ENCODE peak calls at places on chromosomes 1 and 21, in nine cellular contexts. One of them, this sample, is unnamed.

GRCh38 chr1:229941785-229942184 is 125.3 kb upstream of the GALNT2 start:
- DNase-seq in stimulated activated CD4-positive, alpha-beta T cell treated with anti-CD3 and anti-CD28 coated beads, Interleukin-4, amount 100 ng/mL, for 24 hours: no peak
- DNase-seq in 8988T: no peak
- DNase-seq in Calu3: no peak
- DNase-seq in activated T-helper 9 cell treated with anti-CD3 and anti-CD28 coated beads, Interleukin-2, amount 50 U/mL, for 16 hours: no peak
- DNase-seq in NCI-H1694 treated with DMSO at 0.1 percent for 48 hours: no peak
- DNase-seq in activated effector memory CD4-positive, alpha-beta T cell treated with anti-CD3 and anti-CD28 coated beads, Interleukin-2, amount 50 U/mL, for 16 hours: no peak
- DNase-seq in NCI-H1092 treated with DMSO at 0.1 percent for 48 hours: peak
- DNase-seq in HTR-8/SVneo: no peak
- DNase-seq in this sample: no peak

GRCh38 chr1:180603223-180603849 is 28.5 kb upstream of the XPR1 start:
- DNase-seq in activated T-helper 9 cell treated with anti-CD3 and anti-CD28 coated beads, Interleukin-2, amount 50 U/mL, for 16 hours: no peak
- DNase-seq in NCI-H1694 treated with DMSO at 0.1 percent for 48 hours: no peak
- DNase-seq in NCI-H1092 treated with DMSO at 0.1 percent for 48 hours: no peak
- DNase-seq in HTR-8/SVneo: no peak
- DNase-seq in activated effector memory CD4-positive, alpha-beta T cell treated with anti-CD3 and anti-CD28 coated beads, Interleukin-2, amount 50 U/mL, for 16 hours: no peak
- DNase-seq in stimulated activated CD4-positive, alpha-beta T cell treated with anti-CD3 and anti-CD28 coated beads, Interleukin-4, amount 100 ng/mL, for 24 hours: no peak
- DNase-seq in Calu3: no peak
- DNase-seq in 8988T: no peak
- DNase-seq in this sample: no peak

GRCh38 chr1:173532237-173532636 is 55.1 kb downstream of the PRDX6 start:
- DNase-seq in NCI-H1694 treated with DMSO at 0.1 percent for 48 hours: no peak
- DNase-seq in activated effector memory CD4-positive, alpha-beta T cell treated with anti-CD3 and anti-CD28 coated beads, Interleukin-2, amount 50 U/mL, for 16 hours: no peak
- DNase-seq in NCI-H1092 treated with DMSO at 0.1 percent for 48 hours: no peak
- DNase-seq in activated T-helper 9 cell treated with anti-CD3 and anti-CD28 coated beads, Interleukin-2, amount 50 U/mL, for 16 hours: no peak
- DNase-seq in stimulated activated CD4-positive, alpha-beta T cell treated with anti-CD3 and anti-CD28 coated beads, Interleukin-4, amount 100 ng/mL, for 24 hours: no peak
- DNase-seq in HTR-8/SVneo: no peak
- DNase-seq in 8988T: no peak
- DNase-seq in Calu3: no peak
- DNase-seq in this sample: no peak

GRCh38 chr1:87399264-87399663 is 70.6 kb downstream of the LMO4 start:
- DNase-seq in NCI-H1694 treated with DMSO at 0.1 percent for 48 hours: no peak
- DNase-seq in activated T-helper 9 cell treated with anti-CD3 and anti-CD28 coated beads, Interleukin-2, amount 50 U/mL, for 16 hours: no peak
- DNase-seq in NCI-H1092 treated with DMSO at 0.1 percent for 48 hours: peak
- DNase-seq in Calu3: peak
- DNase-seq in 8988T: no peak
- DNase-seq in HTR-8/SVneo: no peak
- DNase-seq in activated effector memory CD4-positive, alpha-beta T cell treated with anti-CD3 and anti-CD28 coated beads, Interleukin-2, amount 50 U/mL, for 16 hours: no peak
- DNase-seq in stimulated activated CD4-positive, alpha-beta T cell treated with anti-CD3 and anti-CD28 coated beads, Interleukin-4, amount 100 ng/mL, for 24 hours: no peak
- DNase-seq in this sample: no peak

GRCh38 chr21:39300587-39300986 is 12.8 kb downstream of the BRWD1 start:
- DNase-seq in HTR-8/SVneo: no peak
- DNase-seq in activated T-helper 9 cell treated with anti-CD3 and anti-CD28 coated beads, Interleukin-2, amount 50 U/mL, for 16 hours: no peak
- DNase-seq in 8988T: no peak
- DNase-seq in Calu3: no peak
- DNase-seq in NCI-H1694 treated with DMSO at 0.1 percent for 48 hours: no peak
- DNase-seq in NCI-H1092 treated with DMSO at 0.1 percent for 48 hours: no peak
- DNase-seq in activated effector memory CD4-positive, alpha-beta T cell treated with anti-CD3 and anti-CD28 coated beads, Interleukin-2, amount 50 U/mL, for 16 hours: no peak
- DNase-seq in stimulated activated CD4-positive, alpha-beta T cell treated with anti-CD3 and anti-CD28 coated beads, Interleukin-4, amount 100 ng/mL, for 24 hours: no peak
- DNase-seq in this sample: no peak

GRCh38 chr1:1001057-1001630 is 1.2 kb upstream of the HES4 start:
- DNase-seq in NCI-H1694 treated with DMSO at 0.1 percent for 48 hours: no peak
- DNase-seq in NCI-H1092 treated with DMSO at 0.1 percent for 48 hours: no peak
- DNase-seq in activated T-helper 9 cell treated with anti-CD3 and anti-CD28 coated beads, Interleukin-2, amount 50 U/mL, for 16 hours: no peak
- DNase-seq in activated effector memory CD4-positive, alpha-beta T cell treated with anti-CD3 and anti-CD28 coated beads, Interleukin-2, amount 50 U/mL, for 16 hours: no peak
- DNase-seq in HTR-8/SVneo: no peak
- DNase-seq in Calu3: no peak
- DNase-seq in stimulated activated CD4-positive, alpha-beta T cell treated with anti-CD3 and anti-CD28 coated beads, Interleukin-4, amount 100 ng/mL, for 24 hours: no peak
- DNase-seq in 8988T: no peak
- DNase-seq in this sample: no peak

GRCh38 chr1:53557830-53558784 is 98.9 kb downstream of the DMRTB1 start:
- DNase-seq in activated effector memory CD4-positive, alpha-beta T cell treated with anti-CD3 and anti-CD28 coated beads, Interleukin-2, amount 50 U/mL, for 16 hours: peak
- DNase-seq in stimulated activated CD4-positive, alpha-beta T cell treated with anti-CD3 and anti-CD28 coated beads, Interleukin-4, amount 100 ng/mL, for 24 hours: no peak
- DNase-seq in activated T-helper 9 cell treated with anti-CD3 and anti-CD28 coated beads, Interleukin-2, amount 50 U/mL, for 16 hours: no peak
- DNase-seq in NCI-H1694 treated with DMSO at 0.1 percent for 48 hours: no peak
- DNase-seq in 8988T: no peak
- DNase-seq in Calu3: no peak
- DNase-seq in HTR-8/SVneo: no peak
- DNase-seq in NCI-H1092 treated with DMSO at 0.1 percent for 48 hours: no peak
- DNase-seq in this sample: no peak

GRCh38 chr1:96721053-96721381 is 567 bp upstream of the PTBP2 start:
- DNase-seq in activated T-helper 9 cell treated with anti-CD3 and anti-CD28 coated beads, Interleukin-2, amount 50 U/mL, for 16 hours: no peak
- DNase-seq in NCI-H1092 treated with DMSO at 0.1 percent for 48 hours: no peak
- DNase-seq in Calu3: no peak
- DNase-seq in activated effector memory CD4-positive, alpha-beta T cell treated with anti-CD3 and anti-CD28 coated beads, Interleukin-2, amount 50 U/mL, for 16 hours: no peak
- DNase-seq in stimulated activated CD4-positive, alpha-beta T cell treated with anti-CD3 and anti-CD28 coated beads, Interleukin-4, amount 100 ng/mL, for 24 hours: no peak
- DNase-seq in 8988T: no peak
- DNase-seq in HTR-8/SVneo: no peak
- DNase-seq in NCI-H1694 treated with DMSO at 0.1 percent for 48 hours: no peak
- DNase-seq in this sample: no peak

GRCh38 chr1:221093903-221094865 is 214.9 kb downstream of the HLX start:
- DNase-seq in activated effector memory CD4-positive, alpha-beta T cell treated with anti-CD3 and anti-CD28 coated beads, Interleukin-2, amount 50 U/mL, for 16 hours: no peak
- DNase-seq in HTR-8/SVneo: peak
- DNase-seq in activated T-helper 9 cell treated with anti-CD3 and anti-CD28 coated beads, Interleukin-2, amount 50 U/mL, for 16 hours: no peak
- DNase-seq in Calu3: no peak
- DNase-seq in NCI-H1092 treated with DMSO at 0.1 percent for 48 hours: no peak
- DNase-seq in stimulated activated CD4-positive, alpha-beta T cell treated with anti-CD3 and anti-CD28 coated beads, Interleukin-4, amount 100 ng/mL, for 24 hours: no peak
- DNase-seq in 8988T: no peak
- DNase-seq in NCI-H1694 treated with DMSO at 0.1 percent for 48 hours: no peak
- DNase-seq in this sample: no peak

GRCh38 chr1:29849038-29849750 is 612.9 kb downstream of the PTPRU start:
- DNase-seq in activated T-helper 9 cell treated with anti-CD3 and anti-CD28 coated beads, Interleukin-2, amount 50 U/mL, for 16 hours: no peak
- DNase-seq in Calu3: peak
- DNase-seq in NCI-H1694 treated with DMSO at 0.1 percent for 48 hours: no peak
- DNase-seq in stimulated activated CD4-positive, alpha-beta T cell treated with anti-CD3 and anti-CD28 coated beads, Interleukin-4, amount 100 ng/mL, for 24 hours: peak
- DNase-seq in activated effector memory CD4-positive, alpha-beta T cell treated with anti-CD3 and anti-CD28 coated beads, Interleukin-2, amount 50 U/mL, for 16 hours: peak
- DNase-seq in 8988T: no peak
- DNase-seq in NCI-H1092 treated with DMSO at 0.1 percent for 48 hours: peak
- DNase-seq in HTR-8/SVneo: peak
- DNase-seq in this sample: peak

GRCh38 chr1:161206411-161207140 is 4.4 kb downstream of the NDUFS2 start:
- DNase-seq in NCI-H1694 treated with DMSO at 0.1 percent for 48 hours: no peak
- DNase-seq in activated effector memory CD4-positive, alpha-beta T cell treated with anti-CD3 and anti-CD28 coated beads, Interleukin-2, amount 50 U/mL, for 16 hours: no peak
- DNase-seq in stimulated activated CD4-positive, alpha-beta T cell treated with anti-CD3 and anti-CD28 coated beads, Interleukin-4, amount 100 ng/mL, for 24 hours: no peak
- DNase-seq in Calu3: no peak
- DNase-seq in HTR-8/SVneo: no peak
- DNase-seq in 8988T: no peak
- DNase-seq in activated T-helper 9 cell treated with anti-CD3 and anti-CD28 coated beads, Interleukin-2, amount 50 U/mL, for 16 hours: no peak
- DNase-seq in NCI-H1092 treated with DMSO at 0.1 percent for 48 hours: no peak
- DNase-seq in this sample: no peak

GRCh38 chr1:27724961-27725373 is 794 bp upstream of the FAM76A start:
- DNase-seq in activated T-helper 9 cell treated with anti-CD3 and anti-CD28 coated beads, Interleukin-2, amount 50 U/mL, for 16 hours: no peak
- DNase-seq in stimulated activated CD4-positive, alpha-beta T cell treated with anti-CD3 and anti-CD28 coated beads, Interleukin-4, amount 100 ng/mL, for 24 hours: no peak
- DNase-seq in HTR-8/SVneo: no peak
- DNase-seq in activated effector memory CD4-positive, alpha-beta T cell treated with anti-CD3 and anti-CD28 coated beads, Interleukin-2, amount 50 U/mL, for 16 hours: peak
- DNase-seq in NCI-H1092 treated with DMSO at 0.1 percent for 48 hours: peak
- DNase-seq in NCI-H1694 treated with DMSO at 0.1 percent for 48 hours: no peak
- DNase-seq in Calu3: peak
- DNase-seq in 8988T: no peak
- DNase-seq in this sample: peak

GRCh38 chr1:232904131-232904530 is 46.3 kb upstream of the NTPCR start:
- DNase-seq in HTR-8/SVneo: no peak
- DNase-seq in stimulated activated CD4-positive, alpha-beta T cell treated with anti-CD3 and anti-CD28 coated beads, Interleukin-4, amount 100 ng/mL, for 24 hours: no peak
- DNase-seq in Calu3: no peak
- DNase-seq in activated T-helper 9 cell treated with anti-CD3 and anti-CD28 coated beads, Interleukin-2, amount 50 U/mL, for 16 hours: no peak
- DNase-seq in activated effector memory CD4-positive, alpha-beta T cell treated with anti-CD3 and anti-CD28 coated beads, Interleukin-2, amount 50 U/mL, for 16 hours: no peak
- DNase-seq in 8988T: no peak
- DNase-seq in NCI-H1694 treated with DMSO at 0.1 percent for 48 hours: no peak
- DNase-seq in NCI-H1092 treated with DMSO at 0.1 percent for 48 hours: no peak
- DNase-seq in this sample: no peak

GRCh38 chr1:88983791-88984552 is 8.5 kb downstream of the KYAT3 start:
- DNase-seq in activated effector memory CD4-positive, alpha-beta T cell treated with anti-CD3 and anti-CD28 coated beads, Interleukin-2, amount 50 U/mL, for 16 hours: peak
- DNase-seq in Calu3: no peak
- DNase-seq in 8988T: peak
- DNase-seq in stimulated activated CD4-positive, alpha-beta T cell treated with anti-CD3 and anti-CD28 coated beads, Interleukin-4, amount 100 ng/mL, for 24 hours: no peak
- DNase-seq in HTR-8/SVneo: peak
- DNase-seq in NCI-H1092 treated with DMSO at 0.1 percent for 48 hours: peak
- DNase-seq in NCI-H1694 treated with DMSO at 0.1 percent for 48 hours: no peak
- DNase-seq in activated T-helper 9 cell treated with anti-CD3 and anti-CD28 coated beads, Interleukin-2, amount 50 U/mL, for 16 hours: no peak
- DNase-seq in this sample: peak

GRCh38 chr21:18832950-18833349 is 429.4 kb upstream of the TMPRSS15 start:
- DNase-seq in NCI-H1092 treated with DMSO at 0.1 percent for 48 hours: no peak
- DNase-seq in activated T-helper 9 cell treated with anti-CD3 and anti-CD28 coated beads, Interleukin-2, amount 50 U/mL, for 16 hours: no peak
- DNase-seq in Calu3: peak
- DNase-seq in NCI-H1694 treated with DMSO at 0.1 percent for 48 hours: no peak
- DNase-seq in HTR-8/SVneo: peak
- DNase-seq in 8988T: no peak
- DNase-seq in stimulated activated CD4-positive, alpha-beta T cell treated with anti-CD3 and anti-CD28 coated beads, Interleukin-4, amount 100 ng/mL, for 24 hours: no peak
- DNase-seq in activated effector memory CD4-positive, alpha-beta T cell treated with anti-CD3 and anti-CD28 coated beads, Interleukin-2, amount 50 U/mL, for 16 hours: no peak
- DNase-seq in this sample: no peak

GRCh38 chr21:33339938-33340337 is 15.2 kb downstream of the IFNAR1 start:
- DNase-seq in NCI-H1092 treated with DMSO at 0.1 percent for 48 hours: no peak
- DNase-seq in HTR-8/SVneo: no peak
- DNase-seq in NCI-H1694 treated with DMSO at 0.1 percent for 48 hours: no peak
- DNase-seq in 8988T: no peak
- DNase-seq in stimulated activated CD4-positive, alpha-beta T cell treated with anti-CD3 and anti-CD28 coated beads, Interleukin-4, amount 100 ng/mL, for 24 hours: no peak
- DNase-seq in activated T-helper 9 cell treated with anti-CD3 and anti-CD28 coated beads, Interleukin-2, amount 50 U/mL, for 16 hours: no peak
- DNase-seq in Calu3: no peak
- DNase-seq in activated effector memory CD4-positive, alpha-beta T cell treated with anti-CD3 and anti-CD28 coated beads, Interleukin-2, amount 50 U/mL, for 16 hours: no peak
- DNase-seq in this sample: no peak

GRCh38 chr1:100387209-100387608 is 34.9 kb downstream of the CDC14A start:
- DNase-seq in activated effector memory CD4-positive, alpha-beta T cell treated with anti-CD3 and anti-CD28 coated beads, Interleukin-2, amount 50 U/mL, for 16 hours: no peak
- DNase-seq in 8988T: no peak
- DNase-seq in activated T-helper 9 cell treated with anti-CD3 and anti-CD28 coated beads, Interleukin-2, amount 50 U/mL, for 16 hours: no peak
- DNase-seq in Calu3: no peak
- DNase-seq in HTR-8/SVneo: no peak
- DNase-seq in NCI-H1092 treated with DMSO at 0.1 percent for 48 hours: no peak
- DNase-seq in stimulated activated CD4-positive, alpha-beta T cell treated with anti-CD3 and anti-CD28 coated beads, Interleukin-4, amount 100 ng/mL, for 24 hours: no peak
- DNase-seq in NCI-H1694 treated with DMSO at 0.1 percent for 48 hours: no peak
- DNase-seq in this sample: no peak

GRCh38 chr1:24421502-24421901 is 5.9 kb downstream of the NIPAL3 start:
- DNase-seq in activated effector memory CD4-positive, alpha-beta T cell treated with anti-CD3 and anti-CD28 coated beads, Interleukin-2, amount 50 U/mL, for 16 hours: no peak
- DNase-seq in 8988T: no peak
- DNase-seq in stimulated activated CD4-positive, alpha-beta T cell treated with anti-CD3 and anti-CD28 coated beads, Interleukin-4, amount 100 ng/mL, for 24 hours: no peak
- DNase-seq in HTR-8/SVneo: no peak
- DNase-seq in NCI-H1694 treated with DMSO at 0.1 percent for 48 hours: no peak
- DNase-seq in NCI-H1092 treated with DMSO at 0.1 percent for 48 hours: no peak
- DNase-seq in activated T-helper 9 cell treated with anti-CD3 and anti-CD28 coated beads, Interleukin-2, amount 50 U/mL, for 16 hours: no peak
- DNase-seq in Calu3: no peak
- DNase-seq in this sample: peak

GRCh38 chr1:110482662-110483307 is 31.8 kb downstream of the PROK1 start:
- DNase-seq in activated T-helper 9 cell treated with anti-CD3 and anti-CD28 coated beads, Interleukin-2, amount 50 U/mL, for 16 hours: no peak
- DNase-seq in Calu3: no peak
- DNase-seq in HTR-8/SVneo: no peak
- DNase-seq in 8988T: no peak
- DNase-seq in NCI-H1092 treated with DMSO at 0.1 percent for 48 hours: no peak
- DNase-seq in activated effector memory CD4-positive, alpha-beta T cell treated with anti-CD3 and anti-CD28 coated beads, Interleukin-2, amount 50 U/mL, for 16 hours: no peak
- DNase-seq in NCI-H1694 treated with DMSO at 0.1 percent for 48 hours: no peak
- DNase-seq in stimulated activated CD4-positive, alpha-beta T cell treated with anti-CD3 and anti-CD28 coated beads, Interleukin-4, amount 100 ng/mL, for 24 hours: no peak
- DNase-seq in this sample: no peak

GRCh38 chr1:179599623-179600249 is 8.1 kb downstream of the TDRD5 start:
- DNase-seq in activated T-helper 9 cell treated with anti-CD3 and anti-CD28 coated beads, Interleukin-2, amount 50 U/mL, for 16 hours: no peak
- DNase-seq in stimulated activated CD4-positive, alpha-beta T cell treated with anti-CD3 and anti-CD28 coated beads, Interleukin-4, amount 100 ng/mL, for 24 hours: no peak
- DNase-seq in 8988T: no peak
- DNase-seq in activated effector memory CD4-positive, alpha-beta T cell treated with anti-CD3 and anti-CD28 coated beads, Interleukin-2, amount 50 U/mL, for 16 hours: no peak
- DNase-seq in HTR-8/SVneo: no peak
- DNase-seq in Calu3: peak
- DNase-seq in NCI-H1092 treated with DMSO at 0.1 percent for 48 hours: peak
- DNase-seq in NCI-H1694 treated with DMSO at 0.1 percent for 48 hours: peak
- DNase-seq in this sample: peak

GRCh38 chr1:194935864-194936263 is 1672.4 kb downstream of the KCNT2 start:
- DNase-seq in activated T-helper 9 cell treated with anti-CD3 and anti-CD28 coated beads, Interleukin-2, amount 50 U/mL, for 16 hours: no peak
- DNase-seq in stimulated activated CD4-positive, alpha-beta T cell treated with anti-CD3 and anti-CD28 coated beads, Interleukin-4, amount 100 ng/mL, for 24 hours: no peak
- DNase-seq in 8988T: no peak
- DNase-seq in HTR-8/SVneo: no peak
- DNase-seq in activated effector memory CD4-positive, alpha-beta T cell treated with anti-CD3 and anti-CD28 coated beads, Interleukin-2, amount 50 U/mL, for 16 hours: no peak
- DNase-seq in NCI-H1092 treated with DMSO at 0.1 percent for 48 hours: no peak
- DNase-seq in Calu3: no peak
- DNase-seq in NCI-H1694 treated with DMSO at 0.1 percent for 48 hours: no peak
- DNase-seq in this sample: no peak

GRCh38 chr1:117171900-117172501 is 38.7 kb downstream of the VTCN1 start:
- DNase-seq in activated T-helper 9 cell treated with anti-CD3 and anti-CD28 coated beads, Interleukin-2, amount 50 U/mL, for 16 hours: no peak
- DNase-seq in stimulated activated CD4-positive, alpha-beta T cell treated with anti-CD3 and anti-CD28 coated beads, Interleukin-4, amount 100 ng/mL, for 24 hours: no peak
- DNase-seq in NCI-H1694 treated with DMSO at 0.1 percent for 48 hours: peak
- DNase-seq in HTR-8/SVneo: no peak
- DNase-seq in 8988T: no peak
- DNase-seq in activated effector memory CD4-positive, alpha-beta T cell treated with anti-CD3 and anti-CD28 coated beads, Interleukin-2, amount 50 U/mL, for 16 hours: no peak
- DNase-seq in Calu3: peak
- DNase-seq in NCI-H1092 treated with DMSO at 0.1 percent for 48 hours: no peak
- DNase-seq in this sample: no peak

GRCh38 chr1:185373813-185374524 is 56.9 kb upstream of the IVNS1ABP start:
- DNase-seq in NCI-H1092 treated with DMSO at 0.1 percent for 48 hours: no peak
- DNase-seq in HTR-8/SVneo: peak
- DNase-seq in 8988T: peak
- DNase-seq in Calu3: no peak
- DNase-seq in activated T-helper 9 cell treated with anti-CD3 and anti-CD28 coated beads, Interleukin-2, amount 50 U/mL, for 16 hours: no peak
- DNase-seq in activated effector memory CD4-positive, alpha-beta T cell treated with anti-CD3 and anti-CD28 coated beads, Interleukin-2, amount 50 U/mL, for 16 hours: no peak
- DNase-seq in stimulated activated CD4-positive, alpha-beta T cell treated with anti-CD3 and anti-CD28 coated beads, Interleukin-4, amount 100 ng/mL, for 24 hours: no peak
- DNase-seq in NCI-H1694 treated with DMSO at 0.1 percent for 48 hours: no peak
- DNase-seq in this sample: no peak

GRCh38 chr1:3066250-3066711 is 2.7 kb upstream of the PRDM16 start:
- DNase-seq in NCI-H1694 treated with DMSO at 0.1 percent for 48 hours: no peak
- DNase-seq in NCI-H1092 treated with DMSO at 0.1 percent for 48 hours: no peak
- DNase-seq in 8988T: no peak
- DNase-seq in Calu3: no peak
- DNase-seq in HTR-8/SVneo: no peak
- DNase-seq in activated effector memory CD4-positive, alpha-beta T cell treated with anti-CD3 and anti-CD28 coated beads, Interleukin-2, amount 50 U/mL, for 16 hours: peak
- DNase-seq in activated T-helper 9 cell treated with anti-CD3 and anti-CD28 coated beads, Interleukin-2, amount 50 U/mL, for 16 hours: no peak
- DNase-seq in stimulated activated CD4-positive, alpha-beta T cell treated with anti-CD3 and anti-CD28 coated beads, Interleukin-4, amount 100 ng/mL, for 24 hours: no peak
- DNase-seq in this sample: peak

GRCh38 chr1:115748396-115749130 is 20.0 kb downstream of the CASQ2 start:
- DNase-seq in stimulated activated CD4-positive, alpha-beta T cell treated with anti-CD3 and anti-CD28 coated beads, Interleukin-4, amount 100 ng/mL, for 24 hours: no peak
- DNase-seq in NCI-H1092 treated with DMSO at 0.1 percent for 48 hours: no peak
- DNase-seq in Calu3: no peak
- DNase-seq in activated effector memory CD4-positive, alpha-beta T cell treated with anti-CD3 and anti-CD28 coated beads, Interleukin-2, amount 50 U/mL, for 16 hours: no peak
- DNase-seq in activated T-helper 9 cell treated with anti-CD3 and anti-CD28 coated beads, Interleukin-2, amount 50 U/mL, for 16 hours: no peak
- DNase-seq in HTR-8/SVneo: no peak
- DNase-seq in NCI-H1694 treated with DMSO at 0.1 percent for 48 hours: no peak
- DNase-seq in 8988T: no peak
- DNase-seq in this sample: no peak

GRCh38 chr1:88777604-88778149 is 93.6 kb downstream of the PKN2 start:
- DNase-seq in Calu3: no peak
- DNase-seq in activated effector memory CD4-positive, alpha-beta T cell treated with anti-CD3 and anti-CD28 coated beads, Interleukin-2, amount 50 U/mL, for 16 hours: no peak
- DNase-seq in HTR-8/SVneo: no peak
- DNase-seq in 8988T: no peak
- DNase-seq in NCI-H1092 treated with DMSO at 0.1 percent for 48 hours: no peak
- DNase-seq in stimulated activated CD4-positive, alpha-beta T cell treated with anti-CD3 and anti-CD28 coated beads, Interleukin-4, amount 100 ng/mL, for 24 hours: no peak
- DNase-seq in activated T-helper 9 cell treated with anti-CD3 and anti-CD28 coated beads, Interleukin-2, amount 50 U/mL, for 16 hours: no peak
- DNase-seq in NCI-H1694 treated with DMSO at 0.1 percent for 48 hours: no peak
- DNase-seq in this sample: no peak

GRCh38 chr1:22930235-22930912 is 42.3 kb downstream of the LACTBL1 start:
- DNase-seq in HTR-8/SVneo: peak
- DNase-seq in 8988T: peak
- DNase-seq in Calu3: peak
- DNase-seq in stimulated activated CD4-positive, alpha-beta T cell treated with anti-CD3 and anti-CD28 coated beads, Interleukin-4, amount 100 ng/mL, for 24 hours: peak
- DNase-seq in NCI-H1694 treated with DMSO at 0.1 percent for 48 hours: peak
- DNase-seq in NCI-H1092 treated with DMSO at 0.1 percent for 48 hours: peak
- DNase-seq in activated effector memory CD4-positive, alpha-beta T cell treated with anti-CD3 and anti-CD28 coated beads, Interleukin-2, amount 50 U/mL, for 16 hours: peak
- DNase-seq in activated T-helper 9 cell treated with anti-CD3 and anti-CD28 coated beads, Interleukin-2, amount 50 U/mL, for 16 hours: no peak
- DNase-seq in this sample: peak

GRCh38 chr21:36487641-36488307 is 7.9 kb upstream of the CLDN14 start:
- DNase-seq in Calu3: no peak
- DNase-seq in NCI-H1694 treated with DMSO at 0.1 percent for 48 hours: no peak
- DNase-seq in activated T-helper 9 cell treated with anti-CD3 and anti-CD28 coated beads, Interleukin-2, amount 50 U/mL, for 16 hours: no peak
- DNase-seq in activated effector memory CD4-positive, alpha-beta T cell treated with anti-CD3 and anti-CD28 coated beads, Interleukin-2, amount 50 U/mL, for 16 hours: peak
- DNase-seq in NCI-H1092 treated with DMSO at 0.1 percent for 48 hours: no peak
- DNase-seq in HTR-8/SVneo: no peak
- DNase-seq in 8988T: no peak
- DNase-seq in stimulated activated CD4-positive, alpha-beta T cell treated with anti-CD3 and anti-CD28 coated beads, Interleukin-4, amount 100 ng/mL, for 24 hours: no peak
- DNase-seq in this sample: no peak

GRCh38 chr1:44723064-44723463 is 7.9 kb downstream of the RNU5D-1 start:
- DNase-seq in activated effector memory CD4-positive, alpha-beta T cell treated with anti-CD3 and anti-CD28 coated beads, Interleukin-2, amount 50 U/mL, for 16 hours: peak
- DNase-seq in NCI-H1092 treated with DMSO at 0.1 percent for 48 hours: no peak
- DNase-seq in activated T-helper 9 cell treated with anti-CD3 and anti-CD28 coated beads, Interleukin-2, amount 50 U/mL, for 16 hours: no peak
- DNase-seq in NCI-H1694 treated with DMSO at 0.1 percent for 48 hours: no peak
- DNase-seq in HTR-8/SVneo: no peak
- DNase-seq in 8988T: no peak
- DNase-seq in Calu3: no peak
- DNase-seq in stimulated activated CD4-positive, alpha-beta T cell treated with anti-CD3 and anti-CD28 coated beads, Interleukin-4, amount 100 ng/mL, for 24 hours: peak
- DNase-seq in this sample: no peak

GRCh38 chr1:184650177-184650866 is 104.3 kb downstream of the EDEM3 start:
- DNase-seq in NCI-H1092 treated with DMSO at 0.1 percent for 48 hours: no peak
- DNase-seq in HTR-8/SVneo: no peak
- DNase-seq in activated effector memory CD4-positive, alpha-beta T cell treated with anti-CD3 and anti-CD28 coated beads, Interleukin-2, amount 50 U/mL, for 16 hours: no peak
- DNase-seq in Calu3: no peak
- DNase-seq in NCI-H1694 treated with DMSO at 0.1 percent for 48 hours: no peak
- DNase-seq in stimulated activated CD4-positive, alpha-beta T cell treated with anti-CD3 and anti-CD28 coated beads, Interleukin-4, amount 100 ng/mL, for 24 hours: no peak
- DNase-seq in 8988T: no peak
- DNase-seq in activated T-helper 9 cell treated with anti-CD3 and anti-CD28 coated beads, Interleukin-2, amount 50 U/mL, for 16 hours: no peak
- DNase-seq in this sample: no peak

GRCh38 chr1:177945943-177946650 is 23.8 kb downstream of the SEC16B start:
- DNase-seq in HTR-8/SVneo: peak
- DNase-seq in stimulated activated CD4-positive, alpha-beta T cell treated with anti-CD3 and anti-CD28 coated beads, Interleukin-4, amount 100 ng/mL, for 24 hours: no peak
- DNase-seq in NCI-H1694 treated with DMSO at 0.1 percent for 48 hours: peak
- DNase-seq in NCI-H1092 treated with DMSO at 0.1 percent for 48 hours: peak
- DNase-seq in Calu3: peak
- DNase-seq in activated effector memory CD4-positive, alpha-beta T cell treated with anti-CD3 and anti-CD28 coated beads, Interleukin-2, amount 50 U/mL, for 16 hours: no peak
- DNase-seq in 8988T: peak
- DNase-seq in activated T-helper 9 cell treated with anti-CD3 and anti-CD28 coated beads, Interleukin-2, amount 50 U/mL, for 16 hours: no peak
- DNase-seq in this sample: peak

This sample was measured in erythroblast.